ENCODE peak calls at places on chromosomes 5 and 9, in eight cellular contexts. I is cardiac fibroblast, P is GM23248, L is NCI-H748 treated with DMSO at 0.1 percent for 48 hours, M is frontal cortex, Y is Right ventricle myocardium superior, K is hepatic stellate cell, T is HFFc6. U is an unnamed sample.

GRCh38 chr9:126331964-126332748 is 5.5 kb downstream of the MVB12B start:
- DNase-seq in I (no peak), P (no peak), L (no peak), M (no peak), Y (no peak), K (no peak), T (no peak), U (no peak)

GRCh38 chr5:148843510-148844318 is 17.3 kb downstream of the ADRB2 start:
- DNase-seq in I (peak), P (peak), L (no peak), M (no peak), Y (no peak), K (no peak), T (no peak), U (peak)

GRCh38 chr9:36551868-36552267 is 20.8 kb upstream of the MELK start:
- DNase-seq in I (no peak), P (no peak), L (no peak), M (no peak), Y (no peak), K (no peak), T (no peak), U (no peak)

GRCh38 chr5:145449794-145450193 is 385.3 kb downstream of the PRELID2 start:
- DNase-seq in I (no peak), P (no peak), L (no peak), M (no peak), Y (no peak), K (peak), T (no peak), U (no peak)

GRCh38 chr5:41346609-41347008 is 133.3 kb upstream of the C6 start:
- DNase-seq in I (peak), P (peak), L (no peak), M (no peak), Y (no peak), K (no peak), T (no peak), U (peak)

GRCh38 chr9:129439242-129439641 is 181.7 kb downstream of the C9orf50 start:
- DNase-seq in I (no peak), P (no peak), L (no peak), M (no peak), Y (no peak), K (no peak), T (no peak), U (no peak)

GRCh38 chr9:110942522-110942921 is 95.7 kb downstream of the LPAR1 start:
- DNase-seq in I (peak), P (peak), L (no peak), M (no peak), Y (no peak), K (peak), T (peak), U (no peak)

GRCh38 chr5:139670369-139671095 is 22.4 kb downstream of the CXXC5 start:
- DNase-seq in I (no peak), P (no peak), L (no peak), M (no peak), Y (no peak), K (no peak), T (no peak), U (peak)

GRCh38 chr9:30116673-30117217 is 2267.7 kb upstream of the ACO1 start:
- DNase-seq in I (no peak), P (no peak), L (no peak), M (no peak), Y (no peak), K (no peak), T (no peak), U (no peak)

GRCh38 chr5:74538206-74538661 is 102.3 kb downstream of the ENC1 start:
- DNase-seq in I (peak), P (peak), L (no peak), M (no peak), Y (peak), K (peak), T (peak), U (peak)

GRCh38 chr9:123933801-123934200 is 3.9 kb upstream of the DENND1A start:
- DNase-seq in I (no peak), P (no peak), L (no peak), M (no peak), Y (no peak), K (no peak), T (no peak), U (no peak)

GRCh38 chr5:177495243-177496060 is 2.0 kb downstream of the PDLIM7 start:
- DNase-seq in I (peak), P (peak), L (no peak), M (no peak), Y (peak), K (peak), T (peak), U (peak)

GRCh38 chr9:7782390-7783120 is 17.0 kb downstream of the DMAC1 start:
- DNase-seq in I (no peak), P (no peak), L (no peak), M (no peak), Y (no peak), K (no peak), T (no peak), U (no peak)

GRCh38 chr9:129069128-129069824 is 11.6 kb upstream of the DOLPP1 start:
- DNase-seq in I (no peak), P (no peak), L (no peak), M (peak), Y (peak), K (no peak), T (no peak), U (no peak)

GRCh38 chr9:91379461-91379860 is 17.7 kb upstream of the AUH start:
- DNase-seq in I (no peak), P (no peak), L (no peak), M (no peak), Y (no peak), K (no peak), T (no peak), U (no peak)

GRCh38 chr9:72557549-72557948 is 36.1 kb downstream of the TMC1 start:
- DNase-seq in I (peak), P (peak), L (no peak), M (no peak), Y (no peak), K (peak), T (peak), U (peak)

GRCh38 chr9:35798658-35799366 is 7.4 kb downstream of the NPR2 start:
- DNase-seq in I (peak), P (peak), L (no peak), M (no peak), Y (no peak), K (peak), T (peak), U (peak)

GRCh38 chr5:18744990-18745590 is 1110.8 kb downstream of the TAF11L14 start:
- DNase-seq in I (no peak), P (no peak), L (peak), M (no peak), Y (no peak), K (no peak), T (no peak), U (no peak)

GRCh38 chr9:72322259-72322658 is 42.7 kb downstream of the ZFAND5 start:
- DNase-seq in I (no peak), P (peak), L (no peak), M (no peak), Y (no peak), K (no peak), T (no peak), U (no peak)

GRCh38 chr5:52868417-52868816 is 80.7 kb downstream of the ITGA1 start:
- DNase-seq in I (no peak), P (no peak), L (no peak), M (no peak), Y (no peak), K (no peak), T (no peak), U (no peak)

GRCh38 chr9:114139061-114139460 is 16.3 kb upstream of the COL27A1 start:
- DNase-seq in I (no peak), P (no peak), L (no peak), M (no peak), Y (no peak), K (no peak), T (no peak), U (no peak)